ENCODE peak calls at places on chromosomes 13 and 19, in nine cellular contexts. X is neural progenitor cell, S is fibroblast of lung, I is OCI-LY7, U is transverse colon, B is adrenal gland, T is fibroblast of mammary gland, H is uterus, A is fibroblast of the aortic adventitia. D is an unnamed sample.

GRCh38 chr13:109760372-109760771 is 26.0 kb downstream of the IRS2 start:
- DNase-seq in X (no peak), S (no peak), I (no peak), U (no peak), B (no peak), T (no peak), H (no peak), A (no peak), D (no peak)

GRCh38 chr13:27425151-27425917 is 915 bp downstream of the GTF3A start:
- DNase-seq in X (no peak), S (no peak), I (peak), U (no peak), B (no peak), T (peak), H (no peak), A (peak), D (no peak)

GRCh38 chr13:30355405-30355741 is 48.0 kb upstream of the KATNAL1 start:
- DNase-seq in X (peak), S (no peak), I (peak), U (no peak), B (no peak), T (no peak), H (no peak), A (no peak), D (peak)

GRCh38 chr19:17629760-17630159 is 58.4 kb downstream of the UNC13A start:
- DNase-seq in X (no peak), S (no peak), I (no peak), U (no peak), B (no peak), T (no peak), H (no peak), A (no peak), D (no peak)

GRCh38 chr13:25872871-25873607 is 178.8 kb downstream of the SHISA2 start:
- DNase-seq in X (no peak), S (no peak), I (no peak), U (no peak), B (no peak), T (no peak), H (no peak), A (no peak), D (no peak)

GRCh38 chr13:38905861-38906260 is 84.8 kb downstream of the STOML3 start:
- DNase-seq in X (no peak), S (no peak), I (no peak), U (no peak), B (no peak), T (no peak), H (no peak), A (no peak), D (no peak)

GRCh38 chr13:50909605-50910482 is at the start of gene RNASEH2B:
- DNase-seq in X (peak), S (peak), I (peak), U (peak), B (peak), T (peak), H (peak), A (peak), D (peak)

GRCh38 chr13:99969934-99970760 is 1.4 kb downstream of the ZIC5 start:
- DNase-seq in X (peak), S (no peak), I (no peak), U (no peak), B (no peak), T (peak), H (no peak), A (no peak), D (peak)

GRCh38 chr13:81487151-81487550 is 1146.2 kb upstream of the SPRY2 start:
- DNase-seq in X (peak), S (no peak), I (no peak), U (no peak), B (no peak), T (peak), H (no peak), A (no peak), D (peak)

GRCh38 chr19:13181747-13182388 is 31.7 kb downstream of the IER2 start:
- DNase-seq in X (no peak), S (peak), I (peak), U (peak), B (peak), T (peak), H (peak), A (peak), D (peak)

GRCh38 chr19:17243340-17243853 is 2.3 kb downstream of the NR2F6 start:
- DNase-seq in X (no peak), S (no peak), I (no peak), U (peak), B (no peak), T (no peak), H (no peak), A (no peak), D (no peak)

GRCh38 chr13:33204130-33204927 is 81.2 kb downstream of the STARD13 start:
- DNase-seq in X (no peak), S (peak), I (no peak), U (peak), B (peak), T (peak), H (peak), A (peak), D (peak)

GRCh38 chr19:49949735-49950589 is 11.0 kb downstream of the SIGLEC11 start:
- DNase-seq in X (no peak), S (no peak), I (no peak), U (no peak), B (no peak), T (peak), H (no peak), A (no peak), D (no peak)

GRCh38 chr19:49652723-49653465 is 10.9 kb downstream of the SCAF1 start:
- DNase-seq in X (no peak), S (no peak), I (no peak), U (no peak), B (no peak), T (no peak), H (no peak), A (no peak), D (no peak)

DNA sequence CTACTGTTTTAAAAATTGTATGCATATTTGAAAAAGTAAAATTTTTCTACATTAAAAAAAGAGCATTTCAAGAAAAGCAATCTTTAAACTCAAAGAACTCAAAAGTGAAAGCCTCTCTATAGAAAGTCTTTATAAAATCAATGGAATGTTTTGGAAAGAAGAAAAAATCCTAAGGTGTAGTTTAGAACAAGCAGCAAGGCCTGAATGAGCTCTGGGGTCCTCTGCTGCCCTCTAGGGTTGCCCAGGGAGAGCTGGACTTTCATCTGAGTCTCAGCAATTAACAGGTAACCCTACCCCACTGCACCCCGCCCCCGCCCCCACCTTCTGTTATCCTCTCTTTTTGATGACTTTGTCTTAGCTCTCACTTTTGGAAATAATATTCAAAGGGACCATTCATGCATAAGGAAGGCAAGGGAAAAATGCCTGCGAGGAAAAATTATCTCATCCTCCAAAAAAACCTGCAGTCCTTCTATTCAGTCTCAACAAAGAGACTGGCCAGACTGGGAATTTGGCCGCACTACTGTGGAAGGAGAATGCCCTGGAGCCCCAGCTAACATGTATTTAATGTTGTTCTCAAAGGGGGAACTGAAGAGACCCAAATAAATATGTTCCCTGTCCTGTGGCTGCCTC is 24.1 kb downstream of the SLC25A30 start:
- DNase-seq in X (peak), S (peak), I (peak), U (peak), B (no peak), T (peak), H (no peak), A (peak), D (peak)
- TF ChIP-seq CTCF in X (peak), S (peak), I (peak), U (peak), B (peak), T (peak), H (peak), A (peak), D (peak)

DNA sequence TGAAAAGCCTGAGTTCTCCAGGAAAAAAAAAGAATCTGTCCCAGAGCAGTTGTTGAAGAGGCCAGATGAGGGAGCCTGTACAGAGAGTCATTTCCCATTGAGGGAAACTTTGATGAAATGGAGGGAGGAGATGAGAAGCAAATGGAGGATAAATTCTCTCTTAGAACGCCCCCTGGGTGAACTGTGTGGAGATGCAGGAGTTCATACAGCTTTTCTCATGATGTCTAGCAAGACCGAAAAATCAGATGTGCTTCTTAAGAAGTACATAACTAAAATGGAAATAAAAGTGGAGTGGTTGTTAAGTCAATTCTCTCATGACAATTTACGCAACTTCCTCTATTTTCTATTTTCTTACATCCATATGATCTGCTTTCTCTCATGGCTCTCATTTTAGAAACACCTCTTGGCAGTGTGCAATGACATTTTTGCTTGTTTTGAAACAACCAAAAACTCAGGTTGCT is 1263.1 kb downstream of the PCDH9 start:
- DNase-seq in X (peak), S (peak), I (peak), U (no peak), B (no peak), T (peak), H (no peak), A (peak), D (peak)
- H3K4me3 ChIP-seq in X (no peak), S (no peak), I (no peak), U (no peak), B (no peak), T (no peak), H (no peak), A (no peak), D (no peak)

GRCh38 chr13:73932091-73932490 is 202.1 kb downstream of the KLF12 start:
- DNase-seq in X (no peak), S (no peak), I (no peak), U (no peak), B (no peak), T (no peak), H (no peak), A (no peak), D (no peak)

GRCh38 chr13:73936001-73936400 is 198.2 kb downstream of the KLF12 start:
- DNase-seq in X (no peak), S (peak), I (no peak), U (no peak), B (no peak), T (peak), H (no peak), A (peak), D (no peak)

GRCh38 chr13:73934771-73935170 is 199.4 kb downstream of the KLF12 start:
- DNase-seq in X (no peak), S (no peak), I (no peak), U (no peak), B (no peak), T (no peak), H (no peak), A (no peak), D (no peak)

GRCh38 chr13:73933795-73934194 is 200.4 kb downstream of the KLF12 start:
- DNase-seq in X (no peak), S (no peak), I (no peak), U (no peak), B (no peak), T (no peak), H (no peak), A (no peak), D (no peak)

DNA sequence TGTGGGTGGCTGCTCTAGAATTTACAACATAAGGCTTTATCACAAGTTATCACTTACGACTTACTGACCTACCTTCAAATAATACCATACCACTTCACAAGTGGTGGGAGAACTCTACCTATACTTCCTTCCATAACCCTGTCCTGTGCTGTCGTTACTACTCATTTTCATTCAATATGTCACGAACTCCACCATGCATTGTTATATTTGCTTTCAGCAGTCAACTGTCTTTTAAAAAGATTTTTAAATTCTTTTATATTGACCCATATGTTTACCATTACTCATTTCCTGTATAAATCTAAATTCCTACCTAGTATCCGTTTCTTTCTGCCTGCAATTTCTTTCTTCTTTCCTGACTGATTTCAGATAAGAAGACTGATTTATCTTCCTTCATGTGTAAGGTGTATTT is 200.0 kb downstream of the KLF12 start:
- DNase-seq in X (no peak), S (no peak), I (no peak), U (no peak), B (no peak), T (no peak), H (no peak), A (no peak), D (no peak)
- TF ChIP-seq CTCF in X (no peak), S (no peak), I (no peak), U (no peak), B (no peak), T (no peak), H (no peak), A (no peak), D (no peak)

GRCh38 chr19:1503089-1503924 is 9.5 kb downstream of the ADAMTSL5 start:
- DNase-seq in X (peak), S (peak), I (peak), U (peak), B (no peak), T (peak), H (peak), A (peak), D (peak)
- H3K4me3 ChIP-seq in X (no peak), S (peak), I (peak), U (no peak), B (no peak), T (no peak), H (no peak), A (peak), D (peak)